ENCODE peak calls at places on chromosomes 5 and 9, in four cellular contexts. I, T, P and E are unnamed samples.

GRCh38 chr9:122402403-122403268 is 31.8 kb downstream of the PTGS1 start:
- DNase-seq in I (no peak), T (peak), P (no peak), E (peak)

GRCh38 chr5:93609756-93610155 is 26.7 kb downstream of the NR2F1 start:
- DNase-seq in I (no peak), T (no peak), P (no peak), E (no peak)

GRCh38 chr9:33868430-33869000 is 51.6 kb downstream of the UBE2R2 start:
- DNase-seq in I (no peak), T (peak), P (no peak), E (no peak)

GRCh38 chr9:134666208-134666607 is 24.6 kb downstream of the COL5A1 start:
- DNase-seq in I (no peak), T (no peak), P (no peak), E (no peak)

GRCh38 chr9:35681341-35682002 is 7.7 kb downstream of the CA9 start:
- DNase-seq in I (no peak), T (peak), P (no peak), E (no peak)

GRCh38 chr5:177498013-177498847 is 826 bp upstream of the PDLIM7 start:
- DNase-seq in I (peak), T (peak), P (no peak), E (no peak)

GRCh38 chr9:93675336-93676150 is 99.2 kb downstream of the PHF2 start:
- DNase-seq in I (peak), T (no peak), P (no peak), E (no peak)

GRCh38 chr9:107768224-107768623 is 278.7 kb upstream of the KLF4 start:
- DNase-seq in I (peak), T (no peak), P (no peak), E (no peak)

GRCh38 chr9:35717132-35717870 is 14.7 kb downstream of the TLN1 start:
- DNase-seq in I (no peak), T (no peak), P (no peak), E (no peak)

GRCh38 chr9:36005891-36006290 is 30.8 kb upstream of the RECK start:
- DNase-seq in I (no peak), T (no peak), P (no peak), E (no peak)

GRCh38 chr9:91047993-91048607 is 246.5 kb downstream of the SYK start:
- DNase-seq in I (no peak), T (peak), P (no peak), E (no peak)

GRCh38 chr9:114437401-114437893 is 49.7 kb upstream of the AKNA start:
- DNase-seq in I (no peak), T (no peak), P (no peak), E (no peak)

GRCh38 chr5:131264453-131265200 is 774 bp downstream of the CDC42SE2 start:
- DNase-seq in I (peak), T (peak), P (no peak), E (no peak)

GRCh38 chr9:69223605-69224004 is 49.5 kb downstream of the TJP2 start:
- DNase-seq in I (peak), T (peak), P (no peak), E (peak)

GRCh38 chr5:59660737-59661136 is 232.8 kb downstream of the PDE4D start:
- DNase-seq in I (no peak), T (peak), P (no peak), E (peak)
- TF ChIP-seq CTCF in I (peak), T (peak), P (no peak), E (no peak)

DNA sequence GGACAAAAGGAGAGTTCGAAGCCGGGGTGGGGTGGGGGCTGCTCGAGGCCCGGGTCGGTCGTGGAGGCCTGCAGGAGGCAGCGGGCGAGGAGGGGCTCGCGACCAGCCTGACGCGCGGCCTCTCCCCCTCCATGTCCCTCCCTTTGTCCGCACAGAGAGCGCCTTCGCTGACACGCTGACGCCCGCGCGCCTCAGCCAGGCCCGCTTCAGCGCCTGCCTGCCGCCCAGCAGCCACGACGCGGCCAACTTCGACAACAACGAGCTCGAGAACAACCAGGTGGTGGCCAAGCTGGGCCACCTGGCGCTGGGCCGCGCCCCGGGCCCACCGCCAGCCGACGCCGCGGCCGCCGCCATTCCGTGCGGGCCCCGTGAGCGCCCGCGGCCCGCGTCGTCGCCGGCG is 42.2 kb downstream of the NEURL1B start:
- DNase-seq in I (no peak), T (no peak), P (no peak), E (no peak)
- TF ChIP-seq CTCF in I (no peak), T (no peak), P (no peak), E (no peak)

DNA sequence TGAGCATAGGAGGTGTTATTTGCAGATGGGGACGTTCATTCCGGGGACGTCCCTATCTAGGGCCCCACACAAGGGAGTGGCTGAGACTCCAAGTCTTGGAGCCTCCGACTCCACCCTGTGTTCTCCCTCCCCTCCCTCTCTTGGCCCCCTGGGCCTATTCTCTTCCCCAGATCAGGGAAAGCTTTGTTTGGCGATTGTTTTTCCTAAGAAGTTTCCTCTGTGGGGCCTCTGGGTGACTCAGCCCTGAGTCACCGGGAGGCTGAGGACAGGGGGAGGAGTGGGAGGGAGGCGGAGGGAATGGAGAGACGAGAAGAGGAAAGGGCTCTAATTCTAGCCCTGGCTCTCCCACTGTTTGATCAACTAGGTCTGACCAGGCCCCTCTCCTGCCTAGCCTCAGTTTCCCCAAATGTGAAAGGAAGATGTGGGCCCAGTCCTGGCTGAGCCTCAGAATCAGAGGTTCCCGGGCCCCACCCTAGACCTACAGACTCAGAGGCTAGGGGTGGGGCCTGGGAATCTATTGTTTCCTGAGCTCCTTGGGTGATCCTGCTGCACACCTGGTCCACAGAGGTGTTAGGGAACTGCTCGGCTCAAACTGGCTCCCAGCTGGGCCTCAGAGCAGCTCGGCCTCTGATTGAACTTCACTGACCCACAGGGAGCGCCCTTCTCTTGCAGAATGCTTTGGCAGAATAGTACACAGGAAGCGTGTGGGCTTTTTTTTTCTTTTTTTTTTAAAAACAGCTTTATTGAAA is 19.2 kb downstream of the GSN start:
- DNase-seq in I (peak), T (peak), P (peak), E (no peak)
- TF ChIP-seq CTCF in I (no peak), T (peak), P (no peak), E (no peak)

GRCh38 chr5:80125962-80126480 is 90.9 kb downstream of the THBS4 start:
- DNase-seq in I (no peak), T (peak), P (no peak), E (peak)
- TF ChIP-seq CTCF in I (no peak), T (peak), P (no peak), E (no peak)

GRCh38 chr9:126894052-126894603 is 20.5 kb upstream of the RALGPS1 start:
- DNase-seq in I (no peak), T (no peak), P (no peak), E (no peak)
- TF ChIP-seq CTCF in I (no peak), T (no peak), P (no peak), E (no peak)

GRCh38 chr9:94967481-94967880 is 241.0 kb downstream of the AOPEP start:
- DNase-seq in I (no peak), T (no peak), P (no peak), E (no peak)

GRCh38 chr9:94961870-94962269 is 235.4 kb downstream of the AOPEP start:
- DNase-seq in I (no peak), T (no peak), P (no peak), E (no peak)
- TF ChIP-seq CTCF in I (no peak), T (no peak), P (no peak), E (no peak)